ENCODE peak calls at places on chromosomes 11 and 22, in eight cellular contexts. S is cardiac muscle cell, V is gastrocnemius medialis, C is IMR-90, U is ovary, I is neuronal stem cell, N is tibial nerve, J is mammary epithelial cell. T is an unnamed sample. For H3K36me3, the result is how much of the 10 kb centered on the place peaks cover.

GRCh38 chr11:59189986-59190385 is 18.1 kb downstream of the DTX4 start:
- DNase-seq in S (no peak), V (no peak), C (no peak), U (no peak), I (no peak), N (no peak), J (no peak), T (no peak)

GRCh38 chr22:37079668-37080171 is 28.2 kb downstream of the KCTD17 start:
- DNase-seq in S (no peak), V (no peak), C (peak), U (no peak), I (no peak), N (no peak), J (no peak), T (no peak)

GRCh38 chr11:72574534-72575460 is 99.4 kb downstream of the PDE2A start:
- DNase-seq in S (no peak), V (no peak), C (no peak), U (no peak), I (no peak), N (no peak), J (no peak), T (peak)

GRCh38 chr22:17266261-17266971 is 47.2 kb upstream of the ADA2 start:
- DNase-seq in S (peak), V (peak), C (no peak), U (no peak), I (peak), N (no peak), J (no peak), T (no peak)

GRCh38 chr11:32307449-32307848 is 127.9 kb downstream of the WT1 start:
- DNase-seq in S (no peak), V (no peak), C (no peak), U (no peak), I (no peak), N (no peak), J (no peak), T (no peak)

GRCh38 chr11:61035086-61035835 is 63.8 kb downstream of the CD6 start:
- DNase-seq in S (no peak), V (no peak), C (no peak), U (no peak), I (no peak), N (no peak), J (no peak), T (no peak)

GRCh38 chr11:18632841-18633240 is 1.3 kb downstream of the SPTY2D1 start:
- DNase-seq in S (no peak), V (no peak), C (peak), U (no peak), I (no peak), N (no peak), J (peak), T (no peak)

GRCh38 chr11:130088909-130089668 is 19.4 kb downstream of the APLP2 start:
- DNase-seq in S (no peak), V (no peak), C (no peak), U (no peak), I (no peak), N (no peak), J (peak), T (no peak)

DNA sequence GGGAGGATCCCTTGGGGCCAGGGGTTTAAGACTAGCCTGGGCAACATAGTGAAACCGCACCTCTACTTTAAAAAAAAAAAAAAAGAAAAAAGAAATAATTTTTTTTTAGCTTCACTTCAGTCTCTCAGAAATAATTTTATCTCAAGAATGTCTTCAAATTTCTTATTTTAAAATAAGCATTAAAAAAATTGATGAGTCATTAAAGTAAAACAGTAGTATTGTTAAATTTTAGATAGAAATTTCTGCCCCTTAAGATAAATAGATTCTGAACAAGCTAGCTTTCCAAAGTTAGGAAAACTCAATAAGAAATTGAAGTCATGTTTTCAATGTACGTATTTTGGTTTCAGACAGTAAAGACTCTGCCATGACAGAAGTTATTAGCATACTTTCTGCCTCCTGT is 7.7 kb upstream of the PACS1 start:
- DNase-seq in S (no peak), V (no peak), C (no peak), U (no peak), I (no peak), N (no peak), J (no peak), T (no peak)
- H3K36me3 ChIP-seq in S (half or more), V (under half), C (half or more), U (under half), I (half or more), N (half or more), J (half or more), T (half or more)

GRCh38 chr22:46612904-46613605 is 7.1 kb upstream of the GRAMD4 start:
- DNase-seq in S (peak), V (no peak), C (no peak), U (no peak), I (no peak), N (no peak), J (no peak), T (no peak)
- H3K27ac ChIP-seq in S (peak), V (peak), C (no peak), U (no peak), I (no peak), N (no peak), J (no peak), T (no peak)

DNA sequence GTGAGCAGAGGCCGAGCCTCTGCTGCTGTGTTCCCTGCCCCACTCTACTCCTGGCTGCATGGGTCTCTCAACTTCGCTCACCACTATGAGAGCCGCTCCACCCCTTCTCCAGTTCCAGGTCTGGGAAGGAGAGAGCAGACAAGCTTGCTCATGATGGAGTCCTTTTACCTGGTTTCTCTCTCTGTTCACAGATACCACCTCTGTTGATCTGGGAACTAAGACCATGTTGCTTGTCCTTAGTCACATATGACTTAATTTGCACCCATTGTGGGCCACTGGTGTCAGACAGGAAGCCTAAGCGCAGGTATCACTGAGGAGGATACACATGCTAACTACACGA is 26.8 kb downstream of the MCM5 start:
- DNase-seq in S (peak), V (no peak), C (no peak), U (no peak), I (peak), N (no peak), J (no peak), T (no peak)
- H3K36me3 ChIP-seq in S (under half), V (under half), C (under half), U (under half), I (under half), N (under half), J (under half), T (under half)

GRCh38 chr11:68314886-68315580 is 2.6 kb downstream of the LRP5 start:
- DNase-seq in S (peak), V (peak), C (peak), U (peak), I (no peak), N (no peak), J (peak), T (no peak)

GRCh38 chr11:68315581-68315920 is 3.2 kb downstream of the LRP5 start:
- DNase-seq in S (no peak), V (no peak), C (no peak), U (no peak), I (no peak), N (no peak), J (no peak), T (no peak)

GRCh38 chr11:68312780-68313573 is 586 bp downstream of the LRP5 start:
- DNase-seq in S (peak), V (no peak), C (no peak), U (no peak), I (no peak), N (no peak), J (no peak), T (no peak)

GRCh38 chr11:68313574-68314202 is 1.3 kb downstream of the LRP5 start:
- DNase-seq in S (peak), V (no peak), C (peak), U (no peak), I (no peak), N (no peak), J (peak), T (no peak)

GRCh38 chr11:68314203-68314885 is 2.0 kb downstream of the LRP5 start:
- DNase-seq in S (peak), V (no peak), C (no peak), U (no peak), I (no peak), N (no peak), J (no peak), T (no peak)
- H3K27ac ChIP-seq in S (peak), V (peak), C (peak), U (peak), I (no peak), N (peak), J (peak), T (peak)

DNA sequence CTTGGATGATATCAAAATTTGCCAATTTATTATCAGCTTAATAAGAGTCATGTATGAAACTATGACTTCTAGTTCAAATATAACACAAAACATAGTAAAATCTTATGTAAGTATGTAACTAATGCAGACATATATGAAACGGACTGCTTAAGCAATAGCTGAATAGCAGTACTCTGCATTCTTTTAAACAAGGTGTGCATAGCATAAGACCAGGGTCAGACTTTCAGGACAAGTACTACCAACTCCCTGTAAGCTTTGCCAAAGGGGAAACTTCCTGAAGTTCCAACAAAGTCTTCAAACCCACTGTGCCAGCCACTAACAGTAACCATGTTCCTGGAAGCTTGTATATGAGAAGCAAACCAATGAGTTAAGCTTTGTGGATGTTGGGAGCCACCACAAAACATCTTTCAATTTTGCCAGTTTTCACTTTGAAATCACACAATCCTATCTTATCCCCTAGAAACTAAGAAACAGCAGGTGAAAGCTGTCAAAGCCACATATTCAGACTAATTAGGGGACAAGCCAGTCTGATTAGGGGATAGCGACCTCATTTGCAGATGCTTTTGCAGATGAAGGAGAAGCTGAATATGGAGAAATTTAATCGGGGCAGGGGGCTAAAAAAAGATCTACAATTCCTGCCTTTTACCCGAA is 13.3 kb downstream of the RBFOX2 start:
- DNase-seq in S (peak), V (no peak), C (no peak), U (no peak), I (no peak), N (no peak), J (no peak), T (no peak)
- H3K36me3 ChIP-seq in S (under half), V (under half), C (under half), U (under half), I (under half), N (under half), J (under half), T (under half)

DNA sequence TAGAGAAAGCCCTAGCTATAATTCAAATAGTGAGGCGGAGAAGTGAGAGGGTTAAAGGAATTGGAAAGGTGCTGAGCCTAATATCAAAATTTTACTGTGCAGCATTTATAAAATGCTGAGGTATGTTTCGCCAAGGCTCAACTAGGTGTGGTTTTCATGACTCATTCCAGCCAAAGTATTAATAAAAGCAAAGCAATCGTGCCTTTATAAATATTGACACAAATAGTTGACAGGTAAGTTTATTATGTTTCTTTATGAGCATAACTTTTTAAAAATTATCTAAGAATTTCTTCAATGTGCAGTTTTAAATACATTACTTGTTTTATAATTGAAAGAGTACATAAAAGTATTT is 326.8 kb downstream of the BUD13 start:
- DNase-seq in S (no peak), V (no peak), C (no peak), U (no peak), I (no peak), N (no peak), J (no peak), T (no peak)
- H3K27ac ChIP-seq in S (no peak), V (no peak), C (no peak), U (no peak), I (no peak), N (no peak), J (no peak), T (no peak)

GRCh38 chr11:83037877-83038276 is 33.8 kb downstream of the RAB30 start:
- DNase-seq in S (no peak), V (no peak), C (no peak), U (no peak), I (no peak), N (no peak), J (no peak), T (no peak)
- H3K36me3 ChIP-seq in S (under half), V (under half), C (under half), U (under half), I (under half), N (under half), J (under half), T (under half)

T was measured in thoracic aorta.